ENCODE peak calls at places on chromosomes 6 and 20, in four cellular contexts. One of them, this sample, is unnamed.

GRCh38 chr6:90197854-90198496 is 98.7 kb downstream of the BACH2 start:
- DNase-seq in mucosa of descending colon: no peak
- DNase-seq in fibroblast of mammary gland: peak
- DNase-seq in EH: peak
- DNase-seq in this sample: peak

GRCh38 chr6:151869787-151870186 is 62.3 kb downstream of the ESR1 start:
- DNase-seq in fibroblast of mammary gland: peak
- DNase-seq in EH: no peak
- DNase-seq in mucosa of descending colon: no peak
- DNase-seq in this sample: no peak

GRCh38 chr20:61788343-61788742 is 277.3 kb downstream of the TAF4 start:
- DNase-seq in fibroblast of mammary gland: no peak
- DNase-seq in mucosa of descending colon: no peak
- DNase-seq in EH: no peak
- DNase-seq in this sample: no peak

GRCh38 chr6:151620179-151620578 is 126.4 kb downstream of the CCDC170 start:
- DNase-seq in EH: no peak
- DNase-seq in mucosa of descending colon: no peak
- DNase-seq in fibroblast of mammary gland: no peak
- DNase-seq in this sample: no peak

GRCh38 chr6:125789167-125789566 is 1.6 kb upstream of the NCOA7 start:
- DNase-seq in mucosa of descending colon: no peak
- DNase-seq in EH: no peak
- DNase-seq in fibroblast of mammary gland: no peak
- DNase-seq in this sample: no peak

GRCh38 chr20:9514461-9515210 is at the start of gene LAMP5:
- DNase-seq in EH: peak
- DNase-seq in fibroblast of mammary gland: peak
- DNase-seq in mucosa of descending colon: no peak
- DNase-seq in this sample: no peak

GRCh38 chr6:99013661-99014458 is 66.1 kb upstream of the FBXL4 start:
- DNase-seq in fibroblast of mammary gland: peak
- DNase-seq in EH: peak
- DNase-seq in mucosa of descending colon: no peak
- DNase-seq in this sample: peak

GRCh38 chr20:24696396-24696795 is 227.0 kb downstream of the SYNDIG1 start:
- DNase-seq in EH: no peak
- DNase-seq in fibroblast of mammary gland: no peak
- DNase-seq in mucosa of descending colon: no peak
- DNase-seq in this sample: no peak

GRCh38 chr6:117346142-117346930 is 79.4 kb downstream of the ROS1 start:
- DNase-seq in mucosa of descending colon: no peak
- DNase-seq in fibroblast of mammary gland: peak
- DNase-seq in EH: peak
- DNase-seq in this sample: peak

GRCh38 chr20:50759678-50760077 is 28.3 kb downstream of the PARD6B start:
- DNase-seq in mucosa of descending colon: no peak
- DNase-seq in EH: no peak
- DNase-seq in fibroblast of mammary gland: no peak
- DNase-seq in this sample: no peak

GRCh38 chr20:51409192-51409875 is 133.2 kb downstream of the NFATC2 start:
- DNase-seq in fibroblast of mammary gland: no peak
- DNase-seq in EH: no peak
- DNase-seq in mucosa of descending colon: no peak
- DNase-seq in this sample: no peak

GRCh38 chr20:11979306-11980128 is 61.8 kb downstream of the BTBD3 start:
- DNase-seq in EH: no peak
- DNase-seq in fibroblast of mammary gland: no peak
- DNase-seq in mucosa of descending colon: no peak
- DNase-seq in this sample: no peak

GRCh38 chr6:36885461-36886401 is at the start of gene C6orf89:
- DNase-seq in mucosa of descending colon: peak
- DNase-seq in EH: peak
- DNase-seq in fibroblast of mammary gland: peak
- DNase-seq in this sample: peak

GRCh38 chr20:3927486-3928291 is 38.5 kb downstream of the PANK2 start:
- DNase-seq in mucosa of descending colon: no peak
- DNase-seq in fibroblast of mammary gland: peak
- DNase-seq in EH: no peak
- DNase-seq in this sample: peak

GRCh38 chr6:142854589-142855488 is 90.1 kb downstream of the HIVEP2 start:
- DNase-seq in fibroblast of mammary gland: no peak
- DNase-seq in EH: peak
- DNase-seq in mucosa of descending colon: no peak
- DNase-seq in this sample: no peak

GRCh38 chr6:64985726-64986125 is 721.3 kb downstream of the EYS start:
- DNase-seq in EH: no peak
- DNase-seq in mucosa of descending colon: no peak
- DNase-seq in fibroblast of mammary gland: no peak
- DNase-seq in this sample: peak

GRCh38 chr20:18734525-18735189 is 78.9 kb upstream of the SCP2D1 start:
- DNase-seq in EH: peak
- DNase-seq in mucosa of descending colon: no peak
- DNase-seq in fibroblast of mammary gland: peak
- DNase-seq in this sample: no peak

GRCh38 chr6:257774-258173 is 34.5 kb upstream of the DUSP22 start:
- DNase-seq in fibroblast of mammary gland: no peak
- DNase-seq in EH: no peak
- DNase-seq in mucosa of descending colon: no peak
- DNase-seq in this sample: no peak

GRCh38 chr6:151835396-151835795 is 27.9 kb downstream of the ESR1 start:
- DNase-seq in EH: no peak
- DNase-seq in fibroblast of mammary gland: no peak
- DNase-seq in mucosa of descending colon: no peak
- DNase-seq in this sample: no peak

GRCh38 chr20:46678516-46678915 is 10.7 kb downstream of the TP53RK start:
- DNase-seq in mucosa of descending colon: no peak
- DNase-seq in EH: no peak
- DNase-seq in fibroblast of mammary gland: no peak
- DNase-seq in this sample: no peak

GRCh38 chr20:19786311-19786710 is 28.3 kb downstream of the RIN2 start:
- DNase-seq in fibroblast of mammary gland: peak
- DNase-seq in mucosa of descending colon: peak
- DNase-seq in EH: peak
- DNase-seq in this sample: peak

GRCh38 chr20:2102585-2103453 is 1.2 kb downstream of the STK35 start:
- DNase-seq in mucosa of descending colon: peak
- DNase-seq in EH: peak
- DNase-seq in fibroblast of mammary gland: peak
- DNase-seq in this sample: peak

GRCh38 chr6:6758915-6759654 is 170.6 kb downstream of the LY86 start:
- DNase-seq in mucosa of descending colon: peak
- DNase-seq in EH: peak
- DNase-seq in fibroblast of mammary gland: peak
- DNase-seq in this sample: peak

GRCh38 chr20:37380864-37381579 is 35.1 kb downstream of the SRC start:
- DNase-seq in fibroblast of mammary gland: no peak
- DNase-seq in EH: no peak
- DNase-seq in mucosa of descending colon: peak
- DNase-seq in this sample: no peak

GRCh38 chr20:57589123-57589727 is 28.3 kb downstream of the PCK1 start:
- DNase-seq in mucosa of descending colon: peak
- DNase-seq in fibroblast of mammary gland: no peak
- DNase-seq in EH: no peak
- DNase-seq in this sample: no peak

GRCh38 chr6:13787146-13787545 is 27.2 kb downstream of the MCUR1 start:
- DNase-seq in mucosa of descending colon: no peak
- DNase-seq in fibroblast of mammary gland: peak
- DNase-seq in EH: peak
- DNase-seq in this sample: peak